ENCODE peak calls at places on chromosome 11, in six cellular contexts. P is IMR-90, E is neuronal stem cell, D is trophoblast cell, G is H1, A is mesenchymal stem cell. Q is an unnamed sample.

GRCh38 chr11:6319001-6319878 is 1.1 kb downstream of the CAVIN3 start:
- DNase-seq in E (no peak), P (peak), G (no peak), D (peak), A (no peak), Q (peak)

GRCh38 chr11:76665921-76666351 is 4.6 kb downstream of the LRRC32 start:
- DNase-seq in E (no peak), A (no peak), D (no peak), P (no peak), G (no peak), Q (peak)

GRCh38 chr11:59173964-59174663 is 2.2 kb downstream of the DTX4 start:
- DNase-seq in A (peak), P (peak), G (no peak), D (peak), E (no peak), Q (peak)

GRCh38 chr11:6705905-6706535 is 22.9 kb upstream of the MRPL17 start:
- DNase-seq in E (peak), G (no peak), P (peak), A (peak), D (peak), Q (peak)

GRCh38 chr11:9015677-9016076 is 11.9 kb upstream of the NRIP3 start:
- DNase-seq in D (peak), A (peak), G (peak), E (peak), P (peak), Q (peak)

GRCh38 chr11:125084761-125085231 is 21.7 kb downstream of the SLC37A2 start:
- DNase-seq in A (no peak), P (no peak), D (no peak), E (no peak), G (no peak), Q (no peak)

GRCh38 chr11:65525659-65526480 is 987 bp downstream of the SCYL1 start:
- DNase-seq in G (no peak), E (no peak), P (no peak), A (no peak), D (no peak), Q (no peak)

GRCh38 chr11:73194593-73194992 is 23.5 kb upstream of the P2RY2 start:
- DNase-seq in P (no peak), A (no peak), D (peak), G (no peak), E (no peak), Q (no peak)

GRCh38 chr11:117202386-117203068 is 3.4 kb downstream of the TAGLN start:
- DNase-seq in D (no peak), G (no peak), E (no peak), P (no peak), A (no peak), Q (no peak)

GRCh38 chr11:69700278-69701140 is 3.3 kb downstream of the FGF19 start:
- DNase-seq in G (no peak), D (no peak), P (peak), E (no peak), A (peak), Q (peak)

GRCh38 chr11:890794-891600 is 19.6 kb downstream of the CHID1 start:
- DNase-seq in A (no peak), G (no peak), P (no peak), D (no peak), E (no peak), Q (no peak)

GRCh38 chr11:29482510-29482909 is 534.3 kb downstream of the KCNA4 start:
- DNase-seq in G (no peak), P (no peak), D (peak), A (no peak), E (no peak), Q (no peak)

GRCh38 chr11:60950933-60951610 is 904 bp downstream of the SLC15A3 start:
- DNase-seq in P (no peak), A (peak), D (no peak), E (no peak), G (no peak), Q (peak)

GRCh38 chr11:122069946-122070345 is 46.1 kb downstream of the BLID start:
- DNase-seq in A (peak), D (peak), G (no peak), E (peak), P (peak), Q (peak)

GRCh38 chr11:123740787-123741158 is 687 bp downstream of the ZNF202 start:
- DNase-seq in E (no peak), D (no peak), G (no peak), A (peak), P (no peak), Q (no peak)

GRCh38 chr11:1779806-1780699 is 16.3 kb upstream of the CTSD start:
- DNase-seq in D (no peak), A (no peak), E (no peak), P (no peak), G (no peak), Q (peak)

GRCh38 chr11:87423161-87423560 is 385.4 kb downstream of the TMEM135 start:
- DNase-seq in G (no peak), A (no peak), D (no peak), E (no peak), P (no peak), Q (no peak)

DNA sequence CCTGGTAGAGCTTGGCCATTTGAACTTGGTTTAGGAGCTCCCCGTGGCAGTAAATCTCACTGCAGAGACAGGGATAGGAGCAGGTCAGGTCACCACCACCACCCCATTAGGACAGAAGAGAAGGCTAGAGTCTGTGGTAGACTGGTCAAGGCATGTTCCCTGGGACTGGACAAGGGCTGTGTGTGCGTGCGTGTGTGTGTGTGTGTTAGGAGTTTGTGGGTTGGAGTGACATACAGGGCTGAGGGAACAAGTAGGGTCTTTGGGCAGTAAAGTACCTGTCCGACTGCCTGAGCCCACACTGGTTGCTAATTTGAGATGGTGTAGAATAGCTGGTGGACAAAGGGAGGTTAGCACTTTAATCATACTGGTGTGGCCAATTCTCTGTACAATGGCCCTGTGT is 16.1 kb downstream of the TREH start:
- DNase-seq in E (no peak), P (no peak), A (no peak), D (no peak), G (no peak), Q (peak)
- H3K14ac ChIP-seq in E (no peak), P (no peak), A (no peak), D (peak), G (no peak), Q (no peak)

DNA sequence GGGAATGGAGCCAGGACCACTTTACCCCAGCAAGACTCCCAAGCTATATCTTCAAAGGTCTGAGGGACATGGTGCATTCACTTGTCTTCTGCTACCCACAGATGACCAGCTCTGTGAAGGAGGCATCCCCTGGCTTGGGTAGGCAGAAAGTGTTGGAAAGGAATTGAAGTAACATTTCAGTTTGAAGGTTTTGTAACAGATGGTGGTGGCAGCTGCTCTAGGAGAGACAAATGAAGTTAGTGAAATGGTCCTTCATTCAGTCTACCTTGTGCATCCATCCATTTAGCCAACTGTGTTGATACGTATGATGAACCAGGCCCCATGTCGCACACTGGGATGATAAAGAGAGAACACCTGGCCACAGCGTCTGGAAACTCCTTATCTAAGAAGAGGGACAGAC is 140.5 kb downstream of the COMMD9 start:
- DNase-seq in D (no peak), P (no peak), G (no peak), E (no peak), A (no peak), Q (no peak)
- H3K14ac ChIP-seq in D (peak), P (peak), G (no peak), E (no peak), A (no peak), Q (no peak)

GRCh38 chr11:71170619-71171018 is 81.8 kb downstream of the SHANK2 start:
- DNase-seq in P (no peak), E (no peak), G (no peak), A (no peak), D (no peak), Q (no peak)
- H3K14ac ChIP-seq in P (no peak), E (no peak), G (no peak), A (no peak), D (no peak), Q (no peak)

GRCh38 chr11:3047637-3048036 is 9.6 kb downstream of the CARS1 start:
- DNase-seq in G (no peak), E (no peak), A (no peak), D (no peak), P (no peak), Q (no peak)
- H3K14ac ChIP-seq in G (no peak), E (peak), A (peak), D (no peak), P (no peak), Q (no peak)

GRCh38 chr11:113267536-113267935 is 46.8 kb upstream of the TTC12 start:
- DNase-seq in P (no peak), G (no peak), A (no peak), D (no peak), E (no peak), Q (no peak)
- H3K14ac ChIP-seq in P (no peak), G (no peak), A (no peak), D (no peak), E (no peak), Q (no peak)

GRCh38 chr11:66686100-66686785 is 8.6 kb upstream of the RBM4B start:
- DNase-seq in D (peak), A (no peak), G (no peak), P (no peak), E (no peak), Q (no peak)
- H3K14ac ChIP-seq in D (peak), A (no peak), G (no peak), P (no peak), E (no peak), Q (no peak)

GRCh38 chr11:131819845-131820244 is 449.4 kb downstream of the NTM start:
- DNase-seq in D (no peak), A (no peak), P (no peak), E (no peak), G (no peak), Q (no peak)

GRCh38 chr11:131815631-131816030 is 445.2 kb downstream of the NTM start:
- DNase-seq in A (no peak), G (no peak), E (peak), D (no peak), P (no peak), Q (no peak)

GRCh38 chr11:131811380-131811779 is 441.0 kb downstream of the NTM start:
- DNase-seq in D (no peak), P (no peak), E (no peak), A (no peak), G (no peak), Q (no peak)

GRCh38 chr11:131817701-131818188 is 447.3 kb downstream of the NTM start:
- DNase-seq in E (no peak), G (no peak), D (no peak), A (no peak), P (no peak), Q (no peak)

DNA sequence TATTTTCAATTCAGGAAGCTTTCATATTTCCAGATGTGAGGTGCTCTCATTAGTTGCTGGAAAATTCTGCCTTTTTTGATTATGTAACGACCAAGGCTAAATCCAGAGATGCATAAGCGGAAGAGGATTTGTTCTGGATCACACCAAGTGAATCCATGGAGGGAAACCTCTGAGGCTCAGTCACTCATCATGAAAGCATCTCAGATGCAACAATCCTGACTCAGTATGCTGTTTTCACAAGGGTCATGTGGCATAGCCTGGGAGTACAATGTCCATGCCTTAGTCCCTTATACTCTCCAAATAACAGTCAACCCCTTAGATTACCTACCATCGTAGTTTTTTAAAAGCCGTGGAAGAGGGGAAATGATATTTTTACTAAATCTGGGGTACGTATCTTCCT is 445.6 kb downstream of the NTM start:
- DNase-seq in G (no peak), D (no peak), P (no peak), A (no peak), E (no peak), Q (no peak)
- H3K14ac ChIP-seq in G (no peak), D (no peak), P (no peak), A (no peak), E (no peak), Q (no peak)

DNA sequence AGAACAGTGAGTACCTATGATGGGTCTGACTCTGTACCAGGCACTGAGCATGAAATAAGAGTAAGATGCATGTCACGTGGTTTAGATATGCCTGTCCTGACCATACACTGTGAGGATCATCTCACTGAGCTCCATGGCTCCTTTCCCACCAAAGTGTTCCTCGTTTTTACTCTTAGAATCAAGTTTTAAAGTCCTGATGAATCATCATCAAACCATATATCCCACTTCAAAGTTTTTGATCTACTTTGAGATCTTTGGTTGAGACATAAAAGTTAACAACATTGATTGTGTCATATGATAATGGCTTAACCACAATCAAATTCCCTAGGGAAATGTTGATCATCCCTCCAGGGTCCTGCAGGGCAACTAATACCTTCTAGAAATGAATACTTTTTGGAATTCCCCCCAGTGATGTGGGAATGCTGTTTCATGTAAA is 12.8 kb downstream of the ETS1 start:
- DNase-seq in E (no peak), G (no peak), P (peak), D (no peak), A (peak), Q (no peak)
- H3K14ac ChIP-seq in E (no peak), G (no peak), P (no peak), D (no peak), A (no peak), Q (no peak)

GRCh38 chr11:102144357-102145342 is 34.4 kb downstream of the YAP1 start:
- DNase-seq in E (peak), A (peak), G (no peak), D (no peak), P (peak), Q (no peak)
- H3K14ac ChIP-seq in E (no peak), A (no peak), G (no peak), D (no peak), P (peak), Q (no peak)

GRCh38 chr11:43904737-43905515 is 24.3 kb downstream of the ALKBH3 start:
- DNase-seq in P (peak), A (peak), G (no peak), D (no peak), E (no peak), Q (no peak)
- H3K14ac ChIP-seq in P (no peak), A (no peak), G (no peak), D (no peak), E (no peak), Q (no peak)